ENCODE peak calls at places on chromosomes 3 and 15, in five cellular contexts. One of them, this sample, is unnamed.

GRCh38 chr3:160586679-160587078 is 21.3 kb upstream of the KPNA4 start:
- DNase-seq in GM12878: no peak
- DNase-seq in AG04449: no peak
- DNase-seq in GM13976: no peak
- DNase-seq in H9: no peak
- DNase-seq in this sample: no peak

GRCh38 chr15:25933456-25934158 is 70.5 kb upstream of the ATP10A start:
- DNase-seq in GM12878: peak; percentile 5
- DNase-seq in AG04449: peak; percentile 57
- DNase-seq in GM13976: no peak
- DNase-seq in H9: peak; percentile 86
- DNase-seq in this sample: peak; percentile 65

GRCh38 chr3:27714692-27715453 is 7.2 kb downstream of the EOMES start:
- DNase-seq in GM12878: no peak
- DNase-seq in AG04449: no peak
- DNase-seq in GM13976: no peak
- DNase-seq in H9: peak; percentile 64
- DNase-seq in this sample: peak; percentile 65

GRCh38 chr3:32411442-32411841 is 19.8 kb downstream of the CMTM7 start:
- DNase-seq in GM12878: no peak
- DNase-seq in AG04449: no peak
- DNase-seq in GM13976: no peak
- DNase-seq in H9: no peak
- DNase-seq in this sample: no peak

GRCh38 chr3:153210660-153211059 is 48.6 kb downstream of the RAP2B start:
- DNase-seq in GM12878: no peak
- DNase-seq in AG04449: no peak
- DNase-seq in GM13976: no peak
- DNase-seq in H9: no peak
- DNase-seq in this sample: no peak

GRCh38 chr3:192060160-192060783 is 599.3 kb downstream of the PYDC2 start:
- DNase-seq in GM12878: no peak
- DNase-seq in AG04449: no peak
- DNase-seq in GM13976: no peak
- DNase-seq in H9: no peak
- DNase-seq in this sample: no peak

GRCh38 chr3:156865732-156866131 is 39.6 kb downstream of the LEKR1 start:
- DNase-seq in GM12878: no peak
- DNase-seq in AG04449: no peak
- DNase-seq in GM13976: no peak
- DNase-seq in H9: no peak
- DNase-seq in this sample: no peak

GRCh38 chr15:77697893-77698292 is 65.2 kb upstream of the LINGO1 start:
- DNase-seq in GM12878: no peak
- DNase-seq in AG04449: no peak
- DNase-seq in GM13976: no peak
- DNase-seq in H9: no peak
- DNase-seq in this sample: no peak

GRCh38 chr15:45637552-45638033 is 2.8 kb downstream of the SQOR start:
- DNase-seq in GM12878: peak; percentile 85
- DNase-seq in AG04449: peak; percentile 80
- DNase-seq in GM13976: peak; percentile 77
- DNase-seq in H9: no peak
- DNase-seq in this sample: no peak

GRCh38 chr15:84878504-84878903 is 6.0 kb upstream of the SLC28A1 start:
- DNase-seq in GM12878: no peak
- DNase-seq in AG04449: peak; percentile 10
- DNase-seq in GM13976: peak; percentile 77
- DNase-seq in H9: peak; percentile 82
- DNase-seq in this sample: peak; percentile 73

GRCh38 chr3:153090973-153091372 is 71.1 kb upstream of the RAP2B start:
- DNase-seq in GM12878: no peak
- DNase-seq in AG04449: no peak
- DNase-seq in GM13976: no peak
- DNase-seq in H9: no peak
- DNase-seq in this sample: no peak

GRCh38 chr3:45816544-45816943 is 20.2 kb upstream of the SLC6A20 start:
- DNase-seq in GM12878: no peak
- DNase-seq in AG04449: no peak
- DNase-seq in GM13976: no peak
- DNase-seq in H9: no peak
- DNase-seq in this sample: no peak

GRCh38 chr3:145983101-145983500 is 177.9 kb downstream of the PLOD2 start:
- DNase-seq in GM12878: no peak
- DNase-seq in AG04449: no peak
- DNase-seq in GM13976: no peak
- DNase-seq in H9: no peak
- DNase-seq in this sample: no peak

GRCh38 chr3:5095879-5096278 is 26.2 kb upstream of the ARL8B start:
- DNase-seq in GM12878: no peak
- DNase-seq in AG04449: no peak
- DNase-seq in GM13976: no peak
- DNase-seq in H9: peak; percentile 77
- DNase-seq in this sample: peak; percentile 82
- TF ChIP-seq CTCF in GM12878: no peak
- TF ChIP-seq CTCF in AG04449: peak; percentile 20
- TF ChIP-seq CTCF in GM13976: no peak
- TF ChIP-seq CTCF in H9: peak; percentile 52
- TF ChIP-seq CTCF in this sample: peak; percentile 46

DNA sequence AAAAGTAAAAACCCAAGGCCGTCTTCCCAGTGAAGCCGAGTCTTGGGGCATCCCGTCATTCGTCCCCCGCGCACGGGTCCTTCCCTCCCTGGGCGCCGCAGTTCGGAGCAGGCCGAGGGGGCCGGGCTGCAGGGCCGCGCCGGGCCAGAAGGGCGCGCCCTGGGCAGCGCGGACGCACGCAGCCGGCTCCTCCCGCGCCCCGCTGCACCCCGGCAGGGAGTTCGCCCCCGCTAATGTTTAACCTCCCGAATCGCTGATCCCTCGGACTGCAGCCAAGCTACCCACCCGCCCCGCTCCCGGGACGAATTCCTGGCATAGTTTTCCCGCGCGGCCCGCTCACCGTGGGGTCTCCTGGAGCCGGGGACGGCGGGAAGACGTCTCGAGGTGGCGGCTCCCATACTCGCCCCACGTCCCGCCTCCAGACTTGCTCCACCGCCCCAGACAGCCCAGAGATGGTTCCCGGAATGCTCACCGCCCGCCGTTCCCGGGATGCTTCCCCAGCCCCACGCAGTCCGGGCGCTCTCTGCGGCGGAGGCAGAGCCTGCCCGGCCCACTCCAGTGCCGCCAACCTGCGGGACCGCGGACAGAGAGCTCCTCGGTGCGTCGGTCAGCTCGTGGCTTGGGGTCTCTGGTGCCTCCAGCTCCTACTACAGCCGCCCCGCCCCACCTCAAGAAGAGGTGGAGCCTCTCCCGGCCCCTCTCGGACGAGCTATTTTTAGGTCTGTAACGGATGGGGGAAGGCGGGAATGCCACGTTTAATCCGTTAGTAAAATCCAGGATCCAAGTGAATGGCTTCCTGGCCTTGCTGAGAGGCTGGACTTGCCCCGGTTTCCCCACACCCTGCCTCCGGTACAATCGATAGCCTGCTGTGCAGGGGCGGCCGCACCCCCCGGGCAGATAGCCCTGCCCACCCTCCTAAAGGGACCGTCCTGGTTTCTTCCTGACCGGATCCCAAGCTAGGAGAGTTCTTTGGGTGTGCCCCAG is at the start of gene DZIP1L:
- DNase-seq in GM12878: no peak
- DNase-seq in AG04449: peak; percentile 29
- DNase-seq in GM13976: peak; percentile 84
- DNase-seq in H9: peak; percentile 85
- DNase-seq in this sample: peak; percentile 73
- TF ChIP-seq CTCF in GM12878: peak; percentile 33
- TF ChIP-seq CTCF in AG04449: peak; percentile 32
- TF ChIP-seq CTCF in GM13976: peak; percentile 62
- TF ChIP-seq CTCF in H9: peak; percentile 64
- TF ChIP-seq CTCF in this sample: peak; percentile 27

DNA sequence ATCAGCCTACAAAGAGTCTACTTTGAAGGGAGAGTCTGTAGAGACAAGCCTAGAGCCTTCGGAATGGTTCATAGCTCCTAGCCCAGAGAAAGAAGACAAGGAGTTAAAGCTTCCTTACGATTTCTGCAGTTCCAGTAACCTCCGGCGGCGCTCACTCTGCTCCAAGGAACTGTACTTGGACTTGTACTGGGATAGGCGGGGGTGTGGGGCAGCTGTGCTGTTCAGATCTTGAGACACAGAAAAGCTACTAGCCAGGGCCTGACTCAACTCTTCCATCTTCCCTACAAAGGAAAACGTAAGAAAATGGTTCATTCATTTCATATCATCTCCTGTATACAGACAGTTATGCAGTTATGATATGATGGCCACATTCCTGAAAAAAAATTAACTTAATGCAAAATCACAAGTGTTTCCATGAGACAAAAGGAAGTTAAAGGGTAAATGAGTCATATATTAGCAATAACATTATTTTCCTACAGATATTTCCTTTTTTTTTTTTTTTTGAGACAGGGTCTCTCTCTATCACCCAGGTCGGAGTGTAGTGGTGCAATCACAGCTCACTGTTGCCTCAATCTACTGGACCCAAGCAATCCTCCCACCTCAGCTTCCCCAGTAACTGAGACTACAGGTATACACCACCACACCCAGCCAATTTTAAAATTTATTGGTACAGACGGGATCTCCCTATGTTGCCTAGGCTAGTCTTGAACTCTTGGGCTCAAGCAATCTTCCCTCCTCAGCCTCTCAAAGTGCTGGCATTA is 4.6 kb downstream of the SNUPN start:
- DNase-seq in GM12878: no peak
- DNase-seq in AG04449: peak; percentile 67
- DNase-seq in GM13976: no peak
- DNase-seq in H9: no peak
- DNase-seq in this sample: peak; percentile 23
- TF ChIP-seq CTCF in GM12878: no peak
- TF ChIP-seq CTCF in AG04449: peak; percentile 40
- TF ChIP-seq CTCF in GM13976: no peak
- TF ChIP-seq CTCF in H9: no peak
- TF ChIP-seq CTCF in this sample: no peak

DNA sequence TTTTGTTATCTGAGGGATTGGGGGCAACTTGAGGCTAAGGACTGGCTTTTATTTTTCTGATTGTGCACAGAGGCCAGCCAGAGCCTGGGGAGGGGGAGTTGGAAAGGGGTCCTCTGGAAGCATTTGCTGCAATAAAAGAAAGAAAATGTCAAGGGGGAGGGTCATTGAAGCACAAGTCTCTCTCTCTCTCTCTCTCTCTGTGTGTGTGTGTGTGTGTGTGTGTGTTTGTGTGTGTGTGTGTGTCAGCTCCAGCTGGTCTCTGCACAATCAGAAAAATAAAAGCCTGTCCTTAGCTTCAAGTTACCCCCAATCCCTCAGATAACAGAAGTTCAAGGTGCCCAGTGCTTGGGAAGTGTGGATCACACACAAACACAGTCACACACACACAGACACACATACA is 52.1 kb upstream of the CCDC174 start:
- DNase-seq in GM12878: no peak
- DNase-seq in AG04449: no peak
- DNase-seq in GM13976: no peak
- DNase-seq in H9: no peak
- DNase-seq in this sample: no peak
- TF ChIP-seq CTCF in GM12878: no peak
- TF ChIP-seq CTCF in AG04449: no peak
- TF ChIP-seq CTCF in GM13976: no peak
- TF ChIP-seq CTCF in H9: no peak
- TF ChIP-seq CTCF in this sample: no peak

DNA sequence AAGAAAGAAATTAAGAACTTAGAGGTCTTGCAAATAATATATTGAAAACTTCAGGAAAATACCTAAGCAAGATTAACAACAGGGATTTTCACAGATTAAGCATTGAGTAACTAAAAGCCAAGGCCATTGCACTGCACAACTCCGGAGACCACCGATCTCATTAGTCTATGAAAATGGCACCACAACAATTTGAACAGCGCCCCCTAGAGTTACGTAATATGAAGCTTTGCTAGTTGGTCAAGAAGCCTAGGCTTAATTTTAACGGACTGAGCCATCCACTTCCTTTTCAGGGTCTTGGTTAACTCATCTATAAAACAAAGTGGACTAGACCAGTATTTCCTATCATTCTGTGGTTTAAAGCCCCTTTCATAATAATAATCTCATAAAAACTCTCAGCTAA is 24.8 kb downstream of the TMEM212 start:
- DNase-seq in GM12878: no peak
- DNase-seq in AG04449: no peak
- DNase-seq in GM13976: no peak
- DNase-seq in H9: no peak
- DNase-seq in this sample: no peak
- TF ChIP-seq CTCF in GM12878: peak; percentile 14
- TF ChIP-seq CTCF in AG04449: no peak
- TF ChIP-seq CTCF in GM13976: no peak
- TF ChIP-seq CTCF in H9: peak; percentile 72
- TF ChIP-seq CTCF in this sample: peak; percentile 65

GRCh38 chr3:159158213-159158612 is 356.4 kb downstream of the MFSD1 start:
- DNase-seq in GM12878: no peak
- DNase-seq in AG04449: no peak
- DNase-seq in GM13976: no peak
- DNase-seq in H9: no peak
- DNase-seq in this sample: no peak
- TF ChIP-seq CTCF in GM12878: no peak
- TF ChIP-seq CTCF in AG04449: peak; percentile 9
- TF ChIP-seq CTCF in GM13976: no peak
- TF ChIP-seq CTCF in H9: no peak
- TF ChIP-seq CTCF in this sample: no peak

This sample was measured in glutamatergic neuron.